ENCODE peak calls at places on chromosomes 11 and 22, in four cellular contexts. V is K562, S is spleen, Z is transverse colon. N is an unnamed sample.

GRCh38 chr22:48500481-48501230 is 1327.0 kb downstream of the BRD1 start:
- DNase-seq in V (no peak), S (peak; percentile 64), Z (no peak), N (no peak)

GRCh38 chr11:20031155-20032001 is 128.9 kb downstream of the DBX1 start:
- DNase-seq in V (no peak), S (no peak), Z (no peak), N (peak; percentile 37)

GRCh38 chr11:107924306-107924705 is 3.9 kb upstream of the RAB39A start:
- DNase-seq in V (no peak), S (no peak), Z (no peak), N (no peak)

GRCh38 chr22:28116261-28116673 is 197.2 kb upstream of the PITPNB start:
- DNase-seq in V (no peak), S (no peak), Z (peak; percentile 14), N (peak; percentile 55)

GRCh38 chr11:113689711-113690618 is 16.1 kb downstream of the TMPRSS5 start:
- DNase-seq in V (peak; percentile 76), S (no peak), Z (no peak), N (no peak)

GRCh38 chr22:29310065-29310862 is 3.8 kb downstream of the GAS2L1 start:
- DNase-seq in V (no peak), S (no peak), Z (no peak), N (peak; percentile 45)

GRCh38 chr22:36125994-36126531 is 34.5 kb downstream of the APOL3 start:
- DNase-seq in V (no peak), S (no peak), Z (no peak), N (no peak)

GRCh38 chr11:100851129-100851528 is 164.0 kb downstream of the ARHGAP42 start:
- DNase-seq in V (no peak), S (no peak), Z (no peak), N (no peak)

GRCh38 chr11:131511794-131512193 is 141.4 kb downstream of the NTM start:
- DNase-seq in V (peak; percentile 42), S (no peak), Z (peak; percentile 42), N (peak; percentile 12)

GRCh38 chr22:20243545-20244249 is 24.4 kb downstream of the RTN4R start:
- DNase-seq in V (peak; percentile 89), S (peak; percentile 88), Z (peak; percentile 49), N (peak; percentile 25)

GRCh38 chr11:8095356-8095755 is 14.3 kb downstream of the TUB start:
- DNase-seq in V (no peak), S (peak; percentile 69), Z (no peak), N (no peak)

GRCh38 chr11:129143335-129143734 is 48.8 kb downstream of the ARHGAP32 start:
- DNase-seq in V (no peak), S (no peak), Z (peak; percentile 81), N (no peak)

GRCh38 chr11:45089845-45090499 is 56.5 kb upstream of the PRDM11 start:
- DNase-seq in V (no peak), S (no peak), Z (no peak), N (no peak)

GRCh38 chr11:2768471-2769408 is 68.9 kb upstream of the KCNQ1OT1 start:
- DNase-seq in V (peak; percentile 49), S (peak; percentile 60), Z (no peak), N (peak; percentile 1)

GRCh38 chr11:62411524-62411923 is 7.3 kb upstream of the SCGB1A1 start:
- DNase-seq in V (no peak), S (no peak), Z (no peak), N (no peak)

GRCh38 chr22:28903080-28903479 is 19.7 kb downstream of the ZNRF3 start:
- DNase-seq in V (no peak), S (no peak), Z (no peak), N (no peak)

GRCh38 chr11:111305871-111306270 is 7.5 kb downstream of the POU2AF3 start:
- DNase-seq in V (no peak), S (no peak), Z (no peak), N (no peak)

GRCh38 chr22:29275167-29275566 is 7.1 kb downstream of the EWSR1 start:
- DNase-seq in V (no peak), S (no peak), Z (no peak), N (no peak)

GRCh38 chr22:32444068-32444467 is 20.2 kb downstream of the BPIFC start:
- DNase-seq in V (peak; percentile 32), S (no peak), Z (peak; percentile 43), N (peak; percentile 4)

GRCh38 chr11:73393479-73394415 is 17.5 kb downstream of the RELT start:
- DNase-seq in V (peak; percentile 74), S (peak; percentile 88), Z (peak; percentile 80), N (peak; percentile 65)

GRCh38 chr22:44309137-44309536 is 3.6 kb downstream of the SHISAL1 start:
- DNase-seq in V (no peak), S (no peak), Z (peak; percentile 43), N (no peak)

GRCh38 chr11:63537293-63538101 is 889 bp downstream of the PLAAT4 start:
- DNase-seq in V (no peak), S (no peak), Z (peak; percentile 44), N (peak; percentile 83)
- TF ChIP-seq POLR2AphosphoS5 in V (no peak), S (no peak), Z (no peak), N (peak; percentile 87)

DNA sequence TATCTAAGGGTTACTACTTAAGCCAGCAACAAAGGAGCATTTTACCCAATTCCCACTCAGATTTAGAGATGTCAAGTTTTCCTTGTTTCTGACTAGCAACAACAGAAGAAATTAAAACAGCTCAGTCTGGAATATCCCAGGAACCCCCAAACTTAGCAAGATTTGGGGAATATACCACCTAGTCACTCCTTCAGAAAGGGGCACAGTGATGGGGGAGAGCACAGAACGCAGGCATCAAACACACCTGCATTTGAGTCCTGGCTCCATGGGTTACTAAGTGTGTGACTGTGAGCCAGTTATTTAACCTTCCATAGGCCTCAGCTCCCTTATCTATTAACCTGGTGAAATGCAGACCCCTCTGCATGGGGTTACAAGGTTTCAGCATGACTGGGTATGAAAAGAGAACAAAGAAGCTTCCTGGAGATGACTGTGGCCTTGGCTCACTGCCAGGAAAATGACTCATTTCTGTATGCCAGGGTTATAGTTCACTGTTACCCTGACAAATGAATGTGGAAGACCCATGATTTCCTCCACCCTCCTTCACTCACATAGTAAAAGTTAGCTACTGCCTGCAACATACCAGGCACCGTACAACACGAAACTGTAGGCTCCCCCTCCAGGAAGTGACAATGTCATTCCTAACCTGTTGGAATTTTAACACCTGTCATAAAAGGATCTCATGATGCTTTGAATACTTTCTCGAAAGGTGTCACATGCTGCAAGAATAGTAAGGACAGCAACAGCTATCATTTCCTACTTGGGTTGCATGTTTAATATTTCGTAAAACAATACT is 79.6 kb downstream of the ME3 start:
- DNase-seq in V (peak; percentile 64), S (no peak), Z (peak; percentile 91), N (no peak)
- TF ChIP-seq POLR2AphosphoS5 in V (no peak), S (peak; percentile 48), Z (peak; percentile 72), N (no peak)

GRCh38 chr11:27653990-27654758 is 46.1 kb downstream of the BDNF start:
- DNase-seq in V (no peak), S (no peak), Z (no peak), N (no peak)

GRCh38 chr11:27660171-27660570 is 40.1 kb downstream of the BDNF start:
- DNase-seq in V (no peak), S (no peak), Z (no peak), N (no peak)

GRCh38 chr11:27656806-27657483 is 43.3 kb downstream of the BDNF start:
- DNase-seq in V (no peak), S (no peak), Z (no peak), N (no peak)

GRCh38 chr11:27658535-27659236 is 41.6 kb downstream of the BDNF start:
- DNase-seq in V (no peak), S (no peak), Z (no peak), N (no peak)

DNA sequence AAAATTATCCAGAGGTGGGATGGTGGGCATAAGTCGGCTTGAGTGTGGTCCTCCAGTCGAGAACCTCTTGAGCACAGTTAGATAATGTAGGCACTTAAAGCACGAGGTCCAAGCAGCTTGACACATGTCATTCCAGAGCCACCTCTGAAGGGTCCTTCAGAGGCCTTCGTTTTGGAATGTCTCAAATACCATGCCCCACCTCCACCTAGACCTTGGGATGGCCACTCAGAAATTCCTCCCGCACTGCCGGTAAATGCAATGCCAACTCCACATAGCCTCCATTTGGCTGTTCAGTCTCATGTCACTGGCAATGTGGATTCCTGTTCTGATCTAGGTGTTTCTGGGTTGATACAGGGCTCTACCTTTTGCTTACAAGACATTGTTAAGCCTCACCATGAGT is 43.9 kb downstream of the BDNF start:
- DNase-seq in V (no peak), S (no peak), Z (no peak), N (no peak)
- TF ChIP-seq POLR2AphosphoS5 in V (no peak), S (no peak), Z (no peak), N (no peak)

GRCh38 chr22:42673898-42674390 is 24.8 kb upstream of the CYB5R3 start:
- DNase-seq in V (no peak), S (no peak), Z (no peak), N (no peak)

GRCh38 chr22:42676059-42676607 is 26.9 kb upstream of the CYB5R3 start:
- DNase-seq in V (no peak), S (no peak), Z (no peak), N (no peak)

GRCh38 chr22:42664976-42665831 is 16.0 kb upstream of the CYB5R3 start:
- DNase-seq in V (no peak), S (no peak), Z (no peak), N (peak; percentile 73)

GRCh38 chr22:42670921-42671709 is 21.9 kb upstream of the CYB5R3 start:
- DNase-seq in V (no peak), S (no peak), Z (peak; percentile 22), N (no peak)
- TF ChIP-seq POLR2AphosphoS5 in V (no peak), S (peak; percentile 72), Z (peak; percentile 20), N (peak; percentile 41)

DNA sequence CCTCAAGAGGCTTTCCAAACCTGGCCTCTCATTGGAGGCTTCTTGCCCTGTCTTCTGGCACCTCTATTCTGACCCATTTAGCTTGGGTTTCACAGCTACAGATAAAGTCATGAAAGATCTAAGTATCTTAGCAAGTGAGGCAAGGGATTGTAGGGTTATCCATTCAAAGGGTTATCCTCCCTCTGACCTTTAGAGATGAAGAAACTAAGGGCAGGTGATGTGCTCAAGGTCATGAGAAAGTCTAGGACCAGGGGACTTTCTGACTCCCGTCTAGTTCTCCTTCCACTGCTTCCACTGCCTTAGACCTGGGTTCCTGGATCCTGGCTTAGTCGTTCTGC is 7.2 kb downstream of the PHOX2A start:
- DNase-seq in V (no peak), S (no peak), Z (no peak), N (no peak)
- TF ChIP-seq POLR2AphosphoS5 in V (no peak), S (no peak), Z (no peak), N (no peak)

DNA sequence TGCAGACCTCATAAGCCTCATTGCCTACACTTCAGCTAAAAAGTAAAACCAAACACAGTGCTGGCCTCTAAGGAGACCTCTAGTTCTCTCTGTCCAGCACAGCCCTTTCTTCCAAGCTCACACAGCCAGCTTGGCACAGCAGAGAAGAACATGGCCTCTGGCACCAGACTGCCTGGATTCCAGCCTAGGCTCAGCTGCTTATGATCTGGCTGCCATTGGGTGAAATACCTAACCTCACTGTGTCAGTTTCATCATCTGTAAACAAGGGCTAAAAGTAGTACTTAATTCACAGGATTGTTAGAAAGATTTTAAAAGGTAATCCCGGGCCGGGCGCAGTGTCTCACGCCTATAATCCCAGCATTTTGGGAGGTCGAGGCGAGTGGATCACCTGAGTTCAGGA is 9.9 kb upstream of the ACER3 start:
- DNase-seq in V (no peak), S (no peak), Z (no peak), N (no peak)
- TF ChIP-seq POLR2AphosphoS5 in V (no peak), S (no peak), Z (no peak), N (peak; percentile 38)

GRCh38 chr11:95652002-95652472 is 137.5 kb downstream of the FAM76B start:
- DNase-seq in V (no peak), S (no peak), Z (no peak), N (peak; percentile 16)
- TF ChIP-seq POLR2AphosphoS5 in V (no peak), S (no peak), Z (no peak), N (peak; percentile 48)

N was measured in prostate gland.